ENCODE peak calls at places on chromosomes 2 and 18, in seven cellular contexts. One of them, this sample, is unnamed.

GRCh38 chr18:7812431-7813063 is 245.4 kb downstream of the PTPRM start:
- DNase-seq in fibroblast of the aortic adventitia: peak; percentile 82
- DNase-seq in cardiac muscle cell: peak; percentile 68
- DNase-seq in ovary: no peak
- DNase-seq in astrocyte of the spinal cord: peak; percentile 86
- DNase-seq in astrocyte: peak; percentile 84
- DNase-seq in fibroblast of mammary gland: peak; percentile 74
- DNase-seq in this sample: no peak

GRCh38 chr18:28127763-28128737 is 48.9 kb downstream of the CDH2 start:
- DNase-seq in fibroblast of the aortic adventitia: peak; percentile 36
- DNase-seq in cardiac muscle cell: no peak
- DNase-seq in ovary: no peak
- DNase-seq in astrocyte of the spinal cord: peak; percentile 10
- DNase-seq in astrocyte: peak; percentile 51
- DNase-seq in fibroblast of mammary gland: peak; percentile 54
- DNase-seq in this sample: no peak

GRCh38 chr2:3864943-3865664 is 161.7 kb downstream of the DCDC2C start:
- DNase-seq in fibroblast of the aortic adventitia: no peak
- DNase-seq in cardiac muscle cell: no peak
- DNase-seq in ovary: no peak
- DNase-seq in astrocyte of the spinal cord: no peak
- DNase-seq in astrocyte: no peak
- DNase-seq in fibroblast of mammary gland: no peak
- DNase-seq in this sample: no peak

GRCh38 chr18:75161629-75162028 is 47.3 kb downstream of the PTGR3 start:
- DNase-seq in fibroblast of the aortic adventitia: peak; percentile 11
- DNase-seq in cardiac muscle cell: no peak
- DNase-seq in ovary: no peak
- DNase-seq in astrocyte of the spinal cord: no peak
- DNase-seq in astrocyte: peak; percentile 6
- DNase-seq in fibroblast of mammary gland: no peak
- DNase-seq in this sample: peak; percentile 52

GRCh38 chr2:106944220-106944619 is 58.3 kb upstream of the ST6GAL2 start:
- DNase-seq in fibroblast of the aortic adventitia: peak; percentile 24
- DNase-seq in cardiac muscle cell: no peak
- DNase-seq in ovary: no peak
- DNase-seq in astrocyte of the spinal cord: peak; percentile 82
- DNase-seq in astrocyte: peak; percentile 79
- DNase-seq in fibroblast of mammary gland: peak; percentile 65
- DNase-seq in this sample: no peak

GRCh38 chr2:67503066-67503795 is 106.1 kb downstream of the ETAA1 start:
- DNase-seq in fibroblast of the aortic adventitia: peak; percentile 97
- DNase-seq in cardiac muscle cell: no peak
- DNase-seq in ovary: peak; percentile 12
- DNase-seq in astrocyte of the spinal cord: peak; percentile 67
- DNase-seq in astrocyte: peak; percentile 88
- DNase-seq in fibroblast of mammary gland: peak; percentile 97
- DNase-seq in this sample: no peak

GRCh38 chr18:51123481-51123880 is 74.0 kb downstream of the MEX3C start:
- DNase-seq in fibroblast of the aortic adventitia: no peak
- DNase-seq in cardiac muscle cell: no peak
- DNase-seq in ovary: no peak
- DNase-seq in astrocyte of the spinal cord: no peak
- DNase-seq in astrocyte: no peak
- DNase-seq in fibroblast of mammary gland: no peak
- DNase-seq in this sample: no peak

GRCh38 chr18:27184115-27185024 is 738 bp downstream of the CHST9 start:
- DNase-seq in fibroblast of the aortic adventitia: no peak
- DNase-seq in cardiac muscle cell: peak; percentile 14
- DNase-seq in ovary: no peak
- DNase-seq in astrocyte of the spinal cord: no peak
- DNase-seq in astrocyte: no peak
- DNase-seq in fibroblast of mammary gland: no peak
- DNase-seq in this sample: peak; percentile 23

GRCh38 chr18:13608791-13609552 is 117.4 kb downstream of the FAM210A start:
- DNase-seq in fibroblast of the aortic adventitia: no peak
- DNase-seq in cardiac muscle cell: peak; percentile 30
- DNase-seq in ovary: no peak
- DNase-seq in astrocyte of the spinal cord: no peak
- DNase-seq in astrocyte: no peak
- DNase-seq in fibroblast of mammary gland: no peak
- DNase-seq in this sample: no peak

GRCh38 chr2:148817210-148817708 is 57.8 kb upstream of the KIF5C start:
- DNase-seq in fibroblast of the aortic adventitia: peak; percentile 28
- DNase-seq in cardiac muscle cell: peak; percentile 43
- DNase-seq in ovary: no peak
- DNase-seq in astrocyte of the spinal cord: peak; percentile 6
- DNase-seq in astrocyte: no peak
- DNase-seq in fibroblast of mammary gland: peak; percentile 50
- DNase-seq in this sample: no peak

GRCh38 chr2:109457811-109458210 is 156.0 kb downstream of the SEPTIN10 start:
- DNase-seq in fibroblast of the aortic adventitia: no peak
- DNase-seq in cardiac muscle cell: no peak
- DNase-seq in ovary: no peak
- DNase-seq in astrocyte of the spinal cord: peak; percentile 64
- DNase-seq in astrocyte: no peak
- DNase-seq in fibroblast of mammary gland: no peak
- DNase-seq in this sample: no peak

GRCh38 chr2:228875152-228875875 is 395.8 kb downstream of the PID1 start:
- DNase-seq in fibroblast of the aortic adventitia: no peak
- DNase-seq in cardiac muscle cell: no peak
- DNase-seq in ovary: no peak
- DNase-seq in astrocyte of the spinal cord: peak; percentile 34
- DNase-seq in astrocyte: peak; percentile 18
- DNase-seq in fibroblast of mammary gland: peak; percentile 45
- DNase-seq in this sample: no peak

GRCh38 chr18:24463233-24463775 is 2.9 kb downstream of the HRH4 start:
- DNase-seq in fibroblast of the aortic adventitia: no peak
- DNase-seq in cardiac muscle cell: no peak
- DNase-seq in ovary: no peak
- DNase-seq in astrocyte of the spinal cord: no peak
- DNase-seq in astrocyte: no peak
- DNase-seq in fibroblast of mammary gland: no peak
- DNase-seq in this sample: no peak

GRCh38 chr2:111666160-111666559 is 217.8 kb downstream of the ANAPC1 start:
- DNase-seq in fibroblast of the aortic adventitia: no peak
- DNase-seq in cardiac muscle cell: no peak
- DNase-seq in ovary: no peak
- DNase-seq in astrocyte of the spinal cord: no peak
- DNase-seq in astrocyte: no peak
- DNase-seq in fibroblast of mammary gland: no peak
- DNase-seq in this sample: no peak

GRCh38 chr2:37412201-37412600 is 67.8 kb downstream of the QPCT start:
- DNase-seq in fibroblast of the aortic adventitia: no peak
- DNase-seq in cardiac muscle cell: no peak
- DNase-seq in ovary: no peak
- DNase-seq in astrocyte of the spinal cord: no peak
- DNase-seq in astrocyte: no peak
- DNase-seq in fibroblast of mammary gland: no peak
- DNase-seq in this sample: no peak

GRCh38 chr2:97704989-97705388 is 8.4 kb upstream of the ZAP70 start:
- DNase-seq in fibroblast of the aortic adventitia: no peak
- DNase-seq in cardiac muscle cell: no peak
- DNase-seq in ovary: no peak
- DNase-seq in astrocyte of the spinal cord: no peak
- DNase-seq in astrocyte: no peak
- DNase-seq in fibroblast of mammary gland: no peak
- DNase-seq in this sample: no peak

GRCh38 chr2:183244300-183244849 is 120.1 kb downstream of the NUP35 start:
- DNase-seq in fibroblast of the aortic adventitia: no peak
- DNase-seq in cardiac muscle cell: no peak
- DNase-seq in ovary: no peak
- DNase-seq in astrocyte of the spinal cord: no peak
- DNase-seq in astrocyte: no peak
- DNase-seq in fibroblast of mammary gland: no peak
- DNase-seq in this sample: no peak

GRCh38 chr2:217204358-217204757 is 344.5 kb upstream of the TNP1 start:
- DNase-seq in fibroblast of the aortic adventitia: peak; percentile 42
- DNase-seq in cardiac muscle cell: no peak
- DNase-seq in ovary: no peak
- DNase-seq in astrocyte of the spinal cord: peak; percentile 67
- DNase-seq in astrocyte: peak; percentile 64
- DNase-seq in fibroblast of mammary gland: peak; percentile 76
- DNase-seq in this sample: no peak

GRCh38 chr18:23239885-23240608 is 104.8 kb downstream of the CABLES1 start:
- DNase-seq in fibroblast of the aortic adventitia: no peak
- DNase-seq in cardiac muscle cell: no peak
- DNase-seq in ovary: no peak
- DNase-seq in astrocyte of the spinal cord: no peak
- DNase-seq in astrocyte: no peak
- DNase-seq in fibroblast of mammary gland: no peak
- DNase-seq in this sample: no peak

GRCh38 chr2:55112229-55113016 is 62.2 kb upstream of the RTN4 start:
- DNase-seq in fibroblast of the aortic adventitia: peak; percentile 82
- DNase-seq in cardiac muscle cell: no peak
- DNase-seq in ovary: peak; percentile 89
- DNase-seq in astrocyte of the spinal cord: peak; percentile 87
- DNase-seq in astrocyte: peak; percentile 73
- DNase-seq in fibroblast of mammary gland: peak; percentile 84
- DNase-seq in this sample: no peak

GRCh38 chr18:13108330-13108729 is 110.2 kb upstream of the LDLRAD4 start:
- DNase-seq in fibroblast of the aortic adventitia: no peak
- DNase-seq in cardiac muscle cell: no peak
- DNase-seq in ovary: no peak
- DNase-seq in astrocyte of the spinal cord: no peak
- DNase-seq in astrocyte: no peak
- DNase-seq in fibroblast of mammary gland: no peak
- DNase-seq in this sample: no peak

GRCh38 chr18:36424741-36425142 is 127.2 kb downstream of the FHOD3 start:
- DNase-seq in fibroblast of the aortic adventitia: no peak
- DNase-seq in cardiac muscle cell: no peak
- DNase-seq in ovary: no peak
- DNase-seq in astrocyte of the spinal cord: no peak
- DNase-seq in astrocyte: no peak
- DNase-seq in fibroblast of mammary gland: no peak
- DNase-seq in this sample: no peak

GRCh38 chr18:80213173-80213572 is 34.1 kb downstream of the PARD6G start:
- DNase-seq in fibroblast of the aortic adventitia: no peak
- DNase-seq in cardiac muscle cell: no peak
- DNase-seq in ovary: no peak
- DNase-seq in astrocyte of the spinal cord: no peak
- DNase-seq in astrocyte: no peak
- DNase-seq in fibroblast of mammary gland: no peak
- DNase-seq in this sample: no peak

GRCh38 chr2:57760448-57760847 is 286.2 kb upstream of the VRK2 start:
- DNase-seq in fibroblast of the aortic adventitia: no peak
- DNase-seq in cardiac muscle cell: no peak
- DNase-seq in ovary: no peak
- DNase-seq in astrocyte of the spinal cord: no peak
- DNase-seq in astrocyte: no peak
- DNase-seq in fibroblast of mammary gland: no peak
- DNase-seq in this sample: peak; percentile 40

GRCh38 chr18:30175061-30175574 is 867.4 kb downstream of the DSC3 start:
- DNase-seq in fibroblast of the aortic adventitia: no peak
- DNase-seq in cardiac muscle cell: no peak
- DNase-seq in ovary: no peak
- DNase-seq in astrocyte of the spinal cord: no peak
- DNase-seq in astrocyte: no peak
- DNase-seq in fibroblast of mammary gland: no peak
- DNase-seq in this sample: no peak

GRCh38 chr2:218291934-218292699 is at the start of gene TMBIM1:
- DNase-seq in fibroblast of the aortic adventitia: peak; percentile 66
- DNase-seq in cardiac muscle cell: peak; percentile 81
- DNase-seq in ovary: peak; percentile 76
- DNase-seq in astrocyte of the spinal cord: peak; percentile 59
- DNase-seq in astrocyte: no peak
- DNase-seq in fibroblast of mammary gland: peak; percentile 61
- DNase-seq in this sample: peak; percentile 94

GRCh38 chr18:42548493-42548892 is 567.0 kb downstream of the RIT2 start:
- DNase-seq in fibroblast of the aortic adventitia: peak; percentile 71
- DNase-seq in cardiac muscle cell: no peak
- DNase-seq in ovary: no peak
- DNase-seq in astrocyte of the spinal cord: peak; percentile 28
- DNase-seq in astrocyte: peak; percentile 51
- DNase-seq in fibroblast of mammary gland: no peak
- DNase-seq in this sample: no peak
- TF ChIP-seq CTCF in fibroblast of the aortic adventitia: no peak
- TF ChIP-seq CTCF in cardiac muscle cell: no peak
- TF ChIP-seq CTCF in ovary: no peak
- TF ChIP-seq CTCF in astrocyte of the spinal cord: no peak
- TF ChIP-seq CTCF in astrocyte: no peak
- TF ChIP-seq CTCF in fibroblast of mammary gland: no peak
- TF ChIP-seq CTCF in this sample: no peak

DNA sequence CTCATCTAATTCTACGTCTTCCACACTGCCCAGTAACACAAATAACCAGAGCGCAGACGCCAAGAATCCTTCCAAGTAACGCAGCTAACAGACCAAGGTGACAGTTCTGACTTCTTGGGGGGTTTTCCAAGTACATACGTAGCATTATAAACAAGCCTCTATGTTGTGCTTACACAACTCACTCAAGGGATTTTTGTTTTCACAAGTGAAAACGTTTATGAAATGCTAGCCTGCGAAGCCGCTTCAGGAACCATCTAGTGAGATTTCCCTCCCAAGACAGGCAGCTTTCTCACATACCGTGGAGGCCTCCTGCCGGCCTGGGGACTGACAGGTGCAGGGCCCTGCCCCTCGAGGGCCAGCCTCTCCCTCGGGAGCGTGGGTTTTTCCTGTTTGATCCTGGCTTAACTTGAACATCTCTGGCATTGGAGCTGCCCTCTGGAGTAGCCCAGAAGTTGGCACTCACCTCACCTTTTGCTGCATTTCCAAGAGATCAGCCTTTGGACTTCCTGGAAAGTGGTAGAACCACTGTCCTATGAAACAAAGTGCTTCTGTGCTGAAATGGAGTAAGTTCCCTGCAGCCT is 151.1 kb downstream of the MBP start:
- DNase-seq in fibroblast of the aortic adventitia: no peak
- DNase-seq in cardiac muscle cell: no peak
- DNase-seq in ovary: no peak
- DNase-seq in astrocyte of the spinal cord: no peak
- DNase-seq in astrocyte: no peak
- DNase-seq in fibroblast of mammary gland: no peak
- DNase-seq in this sample: peak; percentile 68
- TF ChIP-seq CTCF in fibroblast of the aortic adventitia: no peak
- TF ChIP-seq CTCF in cardiac muscle cell: no peak
- TF ChIP-seq CTCF in ovary: no peak
- TF ChIP-seq CTCF in astrocyte of the spinal cord: no peak
- TF ChIP-seq CTCF in astrocyte: no peak
- TF ChIP-seq CTCF in fibroblast of mammary gland: no peak
- TF ChIP-seq CTCF in this sample: peak; percentile 22

DNA sequence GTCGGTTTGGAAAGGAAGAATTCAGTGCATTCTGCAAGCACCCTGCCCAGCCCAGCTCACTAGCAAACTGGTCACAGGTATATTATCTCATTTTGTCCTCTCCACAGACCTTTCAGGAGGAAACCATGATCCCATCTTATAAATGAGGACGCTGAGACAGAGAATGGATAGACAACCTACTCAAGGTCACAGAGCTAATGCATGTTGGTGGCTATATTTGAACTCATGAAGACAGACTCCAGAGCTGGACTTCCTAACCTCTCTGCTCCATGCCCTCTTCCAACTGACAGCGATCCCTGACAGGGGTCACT is 29.5 kb downstream of the SERPINB5 start:
- DNase-seq in fibroblast of the aortic adventitia: no peak
- DNase-seq in cardiac muscle cell: no peak
- DNase-seq in ovary: no peak
- DNase-seq in astrocyte of the spinal cord: no peak
- DNase-seq in astrocyte: no peak
- DNase-seq in fibroblast of mammary gland: no peak
- DNase-seq in this sample: no peak
- TF ChIP-seq CTCF in fibroblast of the aortic adventitia: no peak
- TF ChIP-seq CTCF in cardiac muscle cell: no peak
- TF ChIP-seq CTCF in ovary: no peak
- TF ChIP-seq CTCF in astrocyte of the spinal cord: no peak
- TF ChIP-seq CTCF in astrocyte: no peak
- TF ChIP-seq CTCF in fibroblast of mammary gland: no peak
- TF ChIP-seq CTCF in this sample: no peak

GRCh38 chr2:143852748-143853147 is 667.2 kb downstream of the ZEB2 start:
- DNase-seq in fibroblast of the aortic adventitia: no peak
- DNase-seq in cardiac muscle cell: peak; percentile 28
- DNase-seq in ovary: no peak
- DNase-seq in astrocyte of the spinal cord: no peak
- DNase-seq in astrocyte: no peak
- DNase-seq in fibroblast of mammary gland: no peak
- DNase-seq in this sample: no peak
- TF ChIP-seq CTCF in fibroblast of the aortic adventitia: no peak
- TF ChIP-seq CTCF in cardiac muscle cell: no peak
- TF ChIP-seq CTCF in ovary: no peak
- TF ChIP-seq CTCF in astrocyte of the spinal cord: no peak
- TF ChIP-seq CTCF in astrocyte: no peak
- TF ChIP-seq CTCF in fibroblast of mammary gland: no peak
- TF ChIP-seq CTCF in this sample: no peak

This sample was measured in GM13976.